ENCODE peak calls at places on chromosomes 7 and 10, in seven cellular contexts. X, Q, E, U, S, D and F are unnamed samples.

GRCh38 chr10:109962247-109962646 is 38.9 kb upstream of the XPNPEP1 start:
- DNase-seq in E (no peak), D (no peak), U (no peak), S (peak; percentile 34), X (peak; percentile 25), Q (no peak), F (no peak)

GRCh38 chr7:44244282-44244681 is 43.5 kb downstream of the YKT6 start:
- DNase-seq in E (no peak), S (peak; percentile 17), U (peak; percentile 33), D (peak; percentile 9), Q (peak; percentile 66), X (no peak), F (peak; percentile 17)

GRCh38 chr10:79608505-79609375 is 2.0 kb upstream of the SFTPA1 start:
- DNase-seq in E (peak; percentile 49), U (peak; percentile 57), Q (peak; percentile 68), D (peak; percentile 11), S (peak; percentile 3), X (peak; percentile 14), F (peak; percentile 3)

GRCh38 chr7:92778972-92779371 is 57.4 kb downstream of the CDK6 start:
- DNase-seq in Q (no peak), X (peak; percentile 85), S (peak; percentile 64), U (no peak), E (no peak), D (no peak), F (no peak)

GRCh38 chr7:16880469-16881034 is 1.2 kb downstream of the AGR3 start:
- DNase-seq in E (no peak), X (no peak), S (no peak), Q (no peak), D (no peak), U (no peak), F (no peak)

GRCh38 chr10:100046088-100046487 is 35.6 kb downstream of the CPN1 start:
- DNase-seq in E (peak; percentile 79), X (peak; percentile 81), U (peak; percentile 92), S (peak; percentile 86), Q (peak; percentile 90), D (peak; percentile 92), F (peak; percentile 87)

GRCh38 chr7:4882742-4883351 is 669 bp downstream of the RADIL start:
- DNase-seq in U (peak; percentile 59), S (no peak), D (no peak), E (no peak), Q (no peak), X (no peak), F (peak; percentile 12)

GRCh38 chr7:45662540-45663166 is 88.5 kb downstream of the ADCY1 start:
- DNase-seq in X (no peak), D (no peak), S (no peak), Q (peak; percentile 24), U (no peak), E (no peak), F (no peak)

GRCh38 chr7:55349126-55349525 is 16.0 kb upstream of the LANCL2 start:
- DNase-seq in D (peak; percentile 56), X (no peak), S (no peak), Q (no peak), U (peak; percentile 10), E (no peak), F (peak; percentile 8)

GRCh38 chr10:4775808-4776207 is 50.2 kb upstream of the AKR1E2 start:
- DNase-seq in D (no peak), X (peak; percentile 54), S (peak; percentile 84), Q (no peak), U (no peak), E (no peak), F (no peak)

GRCh38 chr10:84179059-84179710 is 5.6 kb downstream of the GPR15LG start:
- DNase-seq in D (peak; percentile 4), Q (no peak), S (peak; percentile 24), X (peak; percentile 27), E (no peak), U (no peak), F (no peak)

GRCh38 chr7:111076205-111076604 is 14.7 kb upstream of the LRRN3 start:
- DNase-seq in Q (no peak), S (no peak), E (no peak), U (no peak), D (peak; percentile 62), X (peak; percentile 74), F (no peak)

GRCh38 chr10:13877154-13877909 is 290.6 kb downstream of the PRPF18 start:
- DNase-seq in S (peak; percentile 48), D (no peak), X (peak; percentile 57), U (peak; percentile 33), Q (no peak), E (no peak), F (no peak)

GRCh38 chr7:15508258-15508657 is 53.6 kb downstream of the AGMO start:
- DNase-seq in Q (no peak), X (peak; percentile 30), D (no peak), S (peak; percentile 10), U (no peak), E (no peak), F (no peak)

GRCh38 chr10:74189999-74190421 is 39.0 kb downstream of the ADK start:
- DNase-seq in E (no peak), S (peak; percentile 90), Q (no peak), X (peak; percentile 93), U (peak; percentile 65), D (peak; percentile 98), F (no peak)

GRCh38 chr7:115297651-115298050 is 375.8 kb downstream of the MDFIC start:
- DNase-seq in D (peak; percentile 69), Q (no peak), X (peak; percentile 64), S (peak; percentile 53), E (no peak), U (peak; percentile 5), F (no peak)

GRCh38 chr7:3028071-3028766 is 15.4 kb downstream of the CARD11 start:
- DNase-seq in Q (no peak), U (peak; percentile 52), S (peak; percentile 78), X (peak; percentile 46), E (no peak), D (peak; percentile 38), F (no peak)

GRCh38 chr7:16062269-16062668 is 359.1 kb downstream of the CRPPA start:
- DNase-seq in S (peak; percentile 47), D (no peak), Q (no peak), U (no peak), E (no peak), X (peak; percentile 75), F (no peak)

GRCh38 chr10:110774069-110775021 is 97.4 kb upstream of the PDCD4 start:
- DNase-seq in S (peak; percentile 33), Q (no peak), U (no peak), E (no peak), X (peak; percentile 70), D (peak; percentile 89), F (no peak)

GRCh38 chr7:150788474-150789269 is 11.5 kb downstream of the TMEM176B start:
- DNase-seq in U (no peak), D (peak; percentile 27), S (no peak), E (no peak), X (peak; percentile 44), Q (no peak), F (no peak)

GRCh38 chr7:36152756-36153570 is at the start of gene EEPD1:
- DNase-seq in Q (peak; percentile 99), U (peak; percentile 99), D (peak; percentile 99), X (peak; percentile 99), S (peak; percentile 99), E (peak; percentile 98), F (peak; percentile 99)
- H2BK120ac ChIP-seq in Q (no peak within 1 kb of the TSS), U (no peak within 1 kb of the TSS), D (peak within 1 kb of the TSS; percentile 16), X (peak within 1 kb of the TSS; percentile 76), S (no peak within 1 kb of the TSS), E (no peak within 1 kb of the TSS), F (peak within 1 kb of the TSS; percentile 53)

GRCh38 chr10:90605506-90605905 is 252.3 kb downstream of the HTR7 start:
- DNase-seq in Q (no peak), D (no peak), E (no peak), U (no peak), S (no peak), X (no peak), F (no peak)

GRCh38 chr10:90602815-90603600 is 254.8 kb downstream of the HTR7 start:
- DNase-seq in U (peak; percentile 25), E (no peak), X (no peak), S (peak; percentile 68), Q (no peak), D (no peak), F (no peak)

DNA sequence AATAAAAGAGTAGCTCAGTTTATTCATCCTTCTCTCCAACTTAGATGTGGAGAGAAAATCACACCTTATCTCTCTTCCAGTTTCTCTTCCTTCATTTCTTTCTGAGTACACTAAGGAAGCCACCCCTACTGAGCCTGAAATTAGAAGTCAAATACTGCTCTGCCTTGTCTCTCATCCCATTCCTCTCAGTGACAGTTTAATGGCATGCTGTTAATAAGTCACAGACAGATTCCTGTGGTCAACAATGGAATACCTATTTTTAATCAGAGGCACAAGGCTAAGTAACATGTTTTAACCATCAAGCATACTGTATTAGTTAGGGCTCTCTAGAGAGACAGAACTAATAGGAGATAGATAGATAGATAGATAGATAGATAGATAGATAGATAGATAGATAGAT is 253.2 kb downstream of the HTR7 start:
- DNase-seq in Q (no peak), U (no peak), S (peak; percentile 25), E (no peak), D (no peak), X (no peak), F (no peak)
- H4K8ac ChIP-seq in Q (no peak overlapping the region), U (no peak overlapping the region), S (no peak overlapping the region), E (no peak overlapping the region), D (no peak overlapping the region), X (no peak overlapping the region), F (no peak overlapping the region)

DNA sequence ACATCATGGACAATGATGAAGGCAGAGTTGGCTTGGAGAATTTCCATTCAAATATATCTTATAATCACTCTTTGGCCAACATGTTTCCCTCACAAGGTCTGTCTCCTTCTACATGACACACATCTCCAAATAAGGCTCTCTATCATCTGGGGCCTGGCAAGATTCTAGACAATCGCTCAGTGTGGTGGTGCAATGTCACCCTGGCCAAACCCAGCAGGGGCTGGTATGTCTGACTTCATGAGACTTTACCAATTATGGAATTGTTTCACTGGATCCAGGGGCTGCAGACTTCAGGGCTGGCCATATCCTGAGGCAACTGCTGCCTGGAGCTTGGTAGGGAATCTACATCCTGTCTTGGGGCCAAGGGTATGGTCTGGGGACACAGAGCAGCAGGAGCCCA is 319.0 kb downstream of the PLXNA4 start:
- DNase-seq in S (no peak), E (no peak), Q (no peak), X (no peak), U (no peak), D (no peak), F (no peak)
- H2BK120ac ChIP-seq in S (no peak overlapping the region), E (no peak overlapping the region), Q (no peak overlapping the region), X (no peak overlapping the region), U (no peak overlapping the region), D (no peak overlapping the region), F (no peak overlapping the region)

GRCh38 chr10:119312241-119312640 is 104.9 kb downstream of the GRK5 start:
- DNase-seq in E (no peak), Q (no peak), U (no peak), S (no peak), X (no peak), D (no peak), F (no peak)
- H4K8ac ChIP-seq in E (no peak overlapping the region), Q (no peak overlapping the region), U (no peak overlapping the region), S (no peak overlapping the region), X (no peak overlapping the region), D (no peak overlapping the region), F (no peak overlapping the region)